ENCODE peak calls at places on chromosomes 11 and 22, in nine cellular contexts. B is transverse colon; G is CD8-positive, alpha-beta T cell; Y is CD8-positive, alpha-beta memory T cell; Z is K562; S is fibroblast of lung; H is ovary; E is neuronal stem cell; O is naive thymus-derived CD4-positive, alpha-beta T cell. R is an unnamed sample. For H3K4me1, the result is how much of the 10 kb centered on the place peaks cover.

GRCh38 chr11:46455816-46456215 is 64.2 kb upstream of the CHRM4 start:
- DNase-seq in Y (no peak), Z (no peak), O (no peak), H (no peak), E (no peak), B (no peak), S (no peak), G (no peak), R (no peak)

GRCh38 chr11:69397732-69398131 is 83.7 kb upstream of the LINC01488 start:
- DNase-seq in H (no peak), Z (no peak), Y (no peak), B (no peak), G (no peak), S (no peak), O (no peak), E (no peak), R (no peak)

GRCh38 chr11:20007386-20007785 is 152.9 kb downstream of the DBX1 start:
- DNase-seq in O (no peak), E (no peak), B (no peak), S (no peak), H (no peak), G (no peak), Y (no peak), Z (no peak), R (no peak)

GRCh38 chr11:109374032-109374431 is 48.0 kb upstream of the C11orf87 start:
- DNase-seq in Z (no peak), S (no peak), Y (no peak), O (no peak), H (no peak), G (no peak), B (no peak), E (no peak), R (no peak)

GRCh38 chr22:18101536-18101935 is 9.1 kb upstream of the TUBA8 start:
- DNase-seq in S (no peak), O (no peak), G (no peak), E (no peak), H (no peak), Z (no peak), B (no peak), Y (no peak), R (no peak)

GRCh38 chr11:58577441-58578135 is 1.3 kb upstream of the ZFP91 start:
- DNase-seq in E (no peak), G (peak), Z (peak), H (no peak), B (peak), O (peak), S (peak), Y (peak), R (peak)

GRCh38 chr11:83275888-83276641 is 10.1 kb downstream of the CCDC90B start:
- DNase-seq in E (no peak), H (no peak), O (no peak), B (no peak), G (no peak), S (no peak), Z (no peak), Y (no peak), R (no peak)

GRCh38 chr11:66289548-66290331 is 797 bp upstream of the YIF1A start:
- DNase-seq in G (peak), B (peak), S (no peak), Z (peak), O (no peak), Y (peak), H (no peak), E (peak), R (peak)

GRCh38 chr11:63939351-63939920 is 634 bp downstream of the NAA40 start:
- DNase-seq in G (no peak), B (peak), Z (no peak), E (no peak), O (no peak), H (peak), S (peak), Y (no peak), R (no peak)

GRCh38 chr11:46342237-46342636 is 5.0 kb upstream of the DGKZ start:
- DNase-seq in G (peak), S (peak), B (no peak), O (no peak), E (no peak), H (no peak), Y (no peak), Z (no peak), R (no peak)

GRCh38 chr11:18564149-18564548 is 24.4 kb downstream of the UEVLD start:
- DNase-seq in Y (no peak), O (no peak), S (no peak), B (no peak), G (no peak), Z (no peak), E (no peak), H (no peak), R (no peak)

GRCh38 chr11:109421981-109422590 is at the start of gene C11orf87:
- DNase-seq in Y (no peak), S (no peak), H (no peak), B (no peak), O (no peak), Z (no peak), G (no peak), E (peak), R (no peak)

DNA sequence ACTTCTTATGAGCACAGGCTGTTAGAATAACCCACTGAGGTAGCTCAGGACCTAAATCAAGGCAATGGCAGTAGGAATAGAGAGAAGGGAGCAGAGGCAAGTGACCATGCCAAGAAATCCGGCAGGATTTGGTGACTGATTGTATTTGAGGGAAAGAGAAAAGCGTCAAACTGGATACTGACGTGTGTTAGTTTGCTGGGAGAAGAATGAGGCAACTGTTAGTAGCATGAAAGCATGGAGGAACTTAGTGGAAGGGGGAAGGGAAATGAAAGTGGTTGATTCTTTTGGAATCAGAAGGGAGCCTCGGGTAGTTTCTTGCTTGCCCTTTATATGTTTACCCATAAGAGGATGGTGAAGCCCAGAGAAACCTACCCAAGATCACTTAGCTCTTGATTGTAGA is 8.3 kb downstream of the PPFIBP2 start:
- DNase-seq in S (no peak), H (no peak), B (no peak), G (no peak), O (no peak), Z (no peak), Y (no peak), E (no peak), R (no peak)
- H3K4me1 ChIP-seq in S (under half), H (under half), B (under half), G (under half), O (half or more), Z (under half), Y (under half), E (under half), R (under half)

GRCh38 chr11:122103366-122103765 is 12.6 kb downstream of the BLID start:
- DNase-seq in B (no peak), E (no peak), S (peak), Y (no peak), G (no peak), H (no peak), O (no peak), Z (no peak), R (no peak)
- H3K27ac ChIP-seq in B (no peak), E (no peak), S (peak), Y (no peak), G (no peak), H (peak), O (no peak), Z (no peak), R (peak)

DNA sequence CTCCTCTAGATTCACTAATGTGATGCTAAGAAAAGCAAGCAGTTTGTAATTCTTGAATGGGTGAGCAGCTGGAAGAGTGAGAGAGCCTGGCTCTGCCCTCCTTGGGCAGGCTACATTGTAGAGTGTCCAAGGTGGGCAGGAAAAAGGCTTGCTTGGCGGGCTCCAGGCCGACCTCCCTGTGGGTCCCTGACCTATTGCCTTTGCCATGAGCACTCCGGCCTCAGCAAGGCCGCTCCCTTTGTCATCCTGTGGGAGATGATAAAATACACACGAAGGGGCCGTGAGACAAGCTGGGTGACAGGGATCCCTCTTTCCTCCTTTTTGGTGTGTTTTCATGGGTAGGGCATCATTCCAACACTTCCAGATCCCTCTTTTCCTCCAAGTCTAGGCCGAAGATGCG is 41.8 kb downstream of the TIMP3 start:
- DNase-seq in B (no peak), H (no peak), O (no peak), E (no peak), S (no peak), G (no peak), Z (no peak), Y (no peak), R (no peak)
- H3K4me1 ChIP-seq in B (under half), H (under half), O (under half), E (under half), S (under half), G (under half), Z (under half), Y (under half), R (half or more)

GRCh38 chr11:10461276-10461790 is 6.3 kb downstream of the AMPD3 start:
- DNase-seq in G (no peak), O (no peak), Z (no peak), H (no peak), E (no peak), Y (no peak), S (no peak), B (no peak), R (no peak)
- H3K27ac ChIP-seq in G (no peak), O (no peak), Z (no peak), H (no peak), E (no peak), Y (no peak), S (no peak), B (no peak), R (no peak)

GRCh38 chr22:27790396-27791216 is 10.9 kb downstream of the MN1 start:
- DNase-seq in O (no peak), S (no peak), G (no peak), B (no peak), H (peak), Y (no peak), E (no peak), Z (no peak), R (no peak)

GRCh38 chr22:27785818-27786217 is 15.7 kb downstream of the MN1 start:
- DNase-seq in Z (no peak), O (no peak), Y (no peak), E (no peak), G (no peak), B (no peak), H (no peak), S (no peak), R (no peak)

GRCh38 chr22:27786253-27786898 is 15.2 kb downstream of the MN1 start:
- DNase-seq in B (no peak), O (no peak), G (no peak), H (no peak), Z (no peak), S (no peak), Y (no peak), E (no peak), R (no peak)

GRCh38 chr22:27791494-27792241 is 9.9 kb downstream of the MN1 start:
- DNase-seq in E (no peak), Y (no peak), O (no peak), S (no peak), B (no peak), G (no peak), H (no peak), Z (no peak), R (no peak)

GRCh38 chr22:27788889-27789288 is 12.7 kb downstream of the MN1 start:
- DNase-seq in Y (no peak), Z (no peak), H (no peak), B (no peak), O (no peak), G (no peak), E (no peak), S (no peak), R (no peak)
- H3K4me1 ChIP-seq in Y (under half), Z (under half), H (under half), B (under half), O (under half), G (under half), E (half or more), S (under half), R (under half)

DNA sequence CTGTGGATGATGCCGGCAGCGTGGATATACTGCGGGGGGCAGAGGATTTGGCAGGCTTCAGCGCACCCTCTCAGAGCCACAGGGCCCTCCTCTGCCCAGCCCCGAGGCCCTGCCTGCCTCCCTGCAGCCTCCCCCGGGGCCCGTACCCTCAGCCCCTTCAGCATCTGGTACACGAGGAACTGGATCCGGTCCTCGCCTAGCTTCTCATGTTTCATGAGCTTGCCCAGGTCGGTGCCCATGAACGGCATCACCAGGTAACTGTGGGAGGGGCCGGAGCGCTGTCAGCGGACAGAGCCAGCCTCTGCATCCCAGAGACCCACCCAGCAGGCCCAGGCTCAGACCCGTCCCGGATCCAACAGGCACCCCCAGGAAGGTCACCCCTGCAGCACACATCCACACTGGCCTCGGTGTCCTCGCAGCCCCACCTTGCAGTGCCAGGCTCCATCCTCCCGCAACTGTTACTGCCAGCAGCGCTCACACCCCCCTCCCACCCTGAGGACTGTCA is 4.5 kb downstream of the MAPK12 start:
- DNase-seq in O (no peak), S (no peak), E (no peak), H (no peak), B (no peak), G (no peak), Y (no peak), Z (no peak), R (no peak)
- H3K27ac ChIP-seq in O (no peak), S (no peak), E (no peak), H (no peak), B (no peak), G (no peak), Y (no peak), Z (no peak), R (no peak)

DNA sequence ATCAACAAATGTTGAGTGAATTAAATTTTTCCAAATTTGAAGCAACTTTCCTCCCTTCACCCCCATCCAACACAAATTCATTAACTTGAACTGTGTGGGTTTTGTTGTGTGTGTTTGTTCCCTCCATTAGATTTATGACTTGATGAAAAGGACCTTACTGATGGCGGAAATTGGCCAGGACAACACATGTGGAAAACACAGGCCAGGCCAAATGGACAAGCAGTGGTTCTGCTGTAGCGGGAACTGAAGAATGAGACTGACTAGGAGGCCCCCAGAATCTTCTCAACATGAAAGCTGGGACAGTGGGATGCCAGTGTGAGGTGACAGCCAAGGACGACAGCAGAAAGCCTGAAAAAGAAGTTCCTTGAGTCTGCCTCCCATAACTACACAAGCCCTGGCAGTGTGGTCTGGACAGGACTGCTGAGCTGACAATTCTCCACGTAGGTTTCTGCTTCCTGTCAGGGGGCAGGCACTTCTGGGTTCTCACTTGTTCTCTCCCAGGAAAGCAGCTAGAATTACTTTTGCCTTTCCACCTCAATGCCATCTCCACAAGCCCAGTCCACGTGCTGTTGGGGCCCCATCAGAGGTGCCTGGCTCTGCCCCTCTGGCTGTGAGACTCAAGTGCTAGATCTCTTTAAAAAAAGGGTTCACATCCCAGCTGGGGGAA is 94.3 kb downstream of the ETS1 start:
- DNase-seq in B (no peak), G (no peak), E (no peak), O (no peak), Z (no peak), H (no peak), S (no peak), Y (peak), R (no peak)
- H3K4me1 ChIP-seq in B (under half), G (half or more), E (under half), O (half or more), Z (under half), H (under half), S (half or more), Y (half or more), R (half or more)

GRCh38 chr11:117152066-117152465 is 8.0 kb downstream of the PAFAH1B2 start:
- DNase-seq in S (no peak), B (no peak), O (no peak), G (no peak), H (no peak), E (no peak), Z (no peak), Y (no peak), R (no peak)
- H3K27ac ChIP-seq in S (no peak), B (no peak), O (no peak), G (no peak), H (no peak), E (no peak), Z (no peak), Y (no peak), R (no peak)

GRCh38 chr22:48595511-48595905 is 1232.2 kb downstream of the BRD1 start:
- DNase-seq in H (no peak), S (no peak), E (no peak), Y (no peak), B (no peak), G (no peak), O (no peak), Z (no peak), R (no peak)

GRCh38 chr22:48592931-48593330 is 1234.7 kb downstream of the BRD1 start:
- DNase-seq in Z (no peak), O (no peak), E (no peak), S (no peak), B (no peak), Y (no peak), H (no peak), G (no peak), R (no peak)

GRCh38 chr22:48593551-48593950 is 1234.1 kb downstream of the BRD1 start:
- DNase-seq in S (no peak), O (no peak), B (no peak), G (no peak), Y (no peak), H (no peak), Z (no peak), E (no peak), R (no peak)

GRCh38 chr22:48594757-48595510 is 1232.7 kb downstream of the BRD1 start:
- DNase-seq in Z (no peak), Y (no peak), S (no peak), E (no peak), O (no peak), B (no peak), G (no peak), H (no peak), R (no peak)

DNA sequence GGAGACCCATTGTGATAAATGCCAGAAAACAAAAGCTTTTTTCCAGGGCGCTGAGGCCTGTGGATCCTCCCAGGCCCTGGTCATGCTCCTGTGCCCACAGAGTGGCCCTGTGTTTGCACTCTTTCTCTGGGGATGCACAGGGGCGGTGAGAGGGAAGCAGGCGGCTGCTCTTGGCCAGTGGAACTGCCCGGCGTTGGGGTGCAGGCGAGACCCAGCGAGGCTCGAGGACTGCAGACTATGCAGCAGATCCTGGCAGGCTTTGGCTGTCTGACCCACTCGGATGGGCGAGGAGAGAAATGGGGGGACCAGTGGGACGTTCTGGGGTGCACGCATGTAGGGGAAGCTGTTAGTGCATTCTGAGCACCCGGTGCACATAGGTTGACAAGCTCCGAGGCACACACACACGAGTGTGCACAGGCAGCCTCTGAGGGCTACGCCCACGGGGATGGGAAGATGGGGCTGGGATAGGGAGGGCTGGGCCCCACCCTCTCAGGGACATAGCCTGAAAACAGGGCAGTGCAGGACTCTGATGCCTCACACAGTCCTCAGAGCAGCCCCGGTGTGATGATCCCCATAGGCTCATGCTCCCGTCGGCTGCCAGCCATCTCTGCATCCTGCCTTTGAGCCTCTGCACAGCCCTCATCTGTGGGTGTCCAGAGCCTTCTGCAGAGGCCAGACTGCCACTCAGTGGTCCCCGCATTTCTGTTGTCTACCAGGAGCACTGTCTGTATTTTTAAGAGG is 1233.5 kb downstream of the BRD1 start:
- DNase-seq in G (no peak), B (no peak), Y (no peak), H (no peak), Z (no peak), O (no peak), S (no peak), E (no peak), R (no peak)
- H3K4me1 ChIP-seq in G (under half), B (under half), Y (under half), H (under half), Z (under half), O (under half), S (under half), E (under half), R (under half)

GRCh38 chr22:46173152-46173551 is 22.8 kb downstream of the PPARA start:
- DNase-seq in H (peak), Z (no peak), B (no peak), E (no peak), O (no peak), G (no peak), Y (no peak), S (no peak), R (no peak)
- H3K27ac ChIP-seq in H (no peak), Z (no peak), B (peak), E (no peak), O (no peak), G (no peak), Y (no peak), S (no peak), R (no peak)